ENCODE peak calls at places on chromosomes 13 and 19, in eight cellular contexts. I is stimulated activated CD4-positive, alpha-beta T cell treated with anti-CD3 and anti-CD28 coated beads, Interleukin-12 subunit alpha, Interleukin-12 subunit beta, amount 100 ng/mL, for 48 hours; J is HT1080; D is dorsolateral prefrontal cortex; O is anterior cingulate cortex; M is A549; N is activated CD4-positive, alpha-beta memory T cell treated with anti-CD3 and anti-CD28 coated beads, Interleukin-2, amount 10 ng/mL, durations not matched to agents 7 days and 5 days; E is activated CD8-positive, alpha-beta T cell treated with anti-CD3 and anti-CD28 coated beads for 36 hours. P is an unnamed sample.

GRCh38 chr13:99969368-99969933 is 2.1 kb downstream of the ZIC5 start:
- DNase-seq in I (no peak), J (no peak), D (no peak), O (no peak), M (no peak), N (no peak), E (no peak), P (no peak)

GRCh38 chr13:76711515-76712182 is 174.6 kb downstream of the KCTD12 start:
- DNase-seq in I (no peak), J (peak; percentile 87), D (no peak), O (no peak), M (peak; percentile 10), N (no peak), E (no peak), P (peak; percentile 14)

GRCh38 chr19:45179063-45179847 is 671 bp downstream of the BLOC1S3 start:
- DNase-seq in I (no peak), J (no peak), D (peak; percentile 45), O (no peak), M (no peak), N (peak; percentile 55), E (peak; percentile 64), P (no peak)

GRCh38 chr13:110396913-110397379 is 89.9 kb downstream of the COL4A2 start:
- DNase-seq in I (no peak), J (peak; percentile 97), D (no peak), O (no peak), M (peak; percentile 44), N (no peak), E (no peak), P (peak; percentile 21)

GRCh38 chr19:49801966-49802661 is 11.0 kb downstream of the FUZ start:
- DNase-seq in I (no peak), J (no peak), D (peak; percentile 95), O (peak; percentile 90), M (peak; percentile 77), N (no peak), E (no peak), P (peak; percentile 82)

GRCh38 chr13:23087884-23088283 is 92.9 kb upstream of the SGCG start:
- DNase-seq in I (no peak), J (peak; percentile 25), D (no peak), O (no peak), M (peak; percentile 17), N (peak; percentile 24), E (peak; percentile 39), P (no peak)

GRCh38 chr13:33153421-33154381 is 131.9 kb downstream of the STARD13 start:
- DNase-seq in I (no peak), J (peak; percentile 49), D (no peak), O (no peak), M (no peak), N (no peak), E (no peak), P (no peak)

GRCh38 chr13:53010374-53011105 is 18.1 kb upstream of the OLFM4 start:
- DNase-seq in I (no peak), J (peak; percentile 79), D (no peak), O (no peak), M (no peak), N (no peak), E (no peak), P (no peak)

GRCh38 chr19:11480081-11480926 is 542 bp downstream of the ELAVL3 start:
- DNase-seq in I (no peak), J (no peak), D (no peak), O (peak; percentile 28), M (no peak), N (no peak), E (no peak), P (peak; percentile 19)

GRCh38 chr13:50726164-50726563 is 117.3 kb downstream of the DLEU7 start:
- DNase-seq in I (no peak), J (no peak), D (no peak), O (no peak), M (no peak), N (no peak), E (no peak), P (no peak)

GRCh38 chr19:31355330-31356289 is 6.4 kb upstream of the TSHZ3 start:
- DNase-seq in I (no peak), J (no peak), D (no peak), O (no peak), M (no peak), N (no peak), E (peak; percentile 26), P (no peak)

GRCh38 chr19:13917888-13918406 is 11.9 kb downstream of the CC2D1A start:
- DNase-seq in I (no peak), J (no peak), D (no peak), O (no peak), M (no peak), N (no peak), E (no peak), P (no peak)

GRCh38 chr19:47028372-47028672 is 8.7 kb downstream of the NPAS1 start:
- DNase-seq in I (no peak), J (no peak), D (no peak), O (no peak), M (no peak), N (no peak), E (no peak), P (no peak)

GRCh38 chr13:94761407-94761806 is 49.1 kb upstream of the SOX21 start:
- DNase-seq in I (no peak), J (no peak), D (no peak), O (no peak), M (no peak), N (no peak), E (no peak), P (no peak)

GRCh38 chr19:36030264-36031148 is 2.2 kb downstream of the CLIP3 start:
- DNase-seq in I (no peak), J (no peak), D (no peak), O (no peak), M (peak; percentile 61), N (no peak), E (no peak), P (no peak)

GRCh38 chr19:44530777-44531176 is 1.3 kb upstream of the CEACAM20 start:
- DNase-seq in I (no peak), J (peak; percentile 74), D (no peak), O (no peak), M (no peak), N (no peak), E (no peak), P (no peak)

GRCh38 chr13:109012115-109012514 is 382.7 kb downstream of the MYO16 start:
- DNase-seq in I (no peak), J (no peak), D (no peak), O (no peak), M (no peak), N (no peak), E (no peak), P (no peak)

GRCh38 chr19:29405728-29405995 is 120.1 kb upstream of the VSTM2B start:
- DNase-seq in I (no peak), J (no peak), D (no peak), O (no peak), M (no peak), N (no peak), E (no peak), P (no peak)